ENCODE peak calls at places on chromosomes 3 and 15, in five cellular contexts. B, R, V, G and P are unnamed samples.

GRCh38 chr15:51250217-51251011 is 88.0 kb downstream of the CYP19A1 start:
- DNase-seq in R (no peak), V (no peak), G (no peak), B (no peak), P (no peak)

GRCh38 chr3:127697531-127698240 is 24.9 kb downstream of the ABTB1 start:
- DNase-seq in B (peak), V (peak), G (peak), R (peak), P (peak)

GRCh38 chr3:48469046-48469915 is 22.7 kb downstream of the ATRIP start:
- DNase-seq in V (no peak), R (no peak), B (peak), G (no peak), P (no peak)

GRCh38 chr3:141405025-141405424 is 36.7 kb downstream of the ZBTB38 start:
- DNase-seq in B (no peak), V (no peak), R (no peak), G (peak), P (no peak)

GRCh38 chr3:37942646-37943045 is 47.9 kb upstream of the VILL start:
- DNase-seq in V (no peak), R (no peak), G (no peak), B (no peak), P (no peak)

GRCh38 chr3:183188895-183189462 is 26.4 kb upstream of the LAMP3 start:
- DNase-seq in G (no peak), B (no peak), R (no peak), V (peak), P (peak)

GRCh38 chr15:81174759-81175327 is 21.8 kb upstream of the IL16 start:
- DNase-seq in V (no peak), G (no peak), B (no peak), R (no peak), P (no peak)

GRCh38 chr3:66554178-66554577 is 53.4 kb upstream of the LRIG1 start:
- DNase-seq in G (peak), V (peak), R (peak), B (no peak), P (no peak)

GRCh38 chr3:186901135-186901734 is 29.1 kb upstream of the ST6GAL1 start:
- DNase-seq in G (no peak), V (peak), R (no peak), B (no peak), P (no peak)

GRCh38 chr3:43256714-43257461 is 29.5 kb upstream of the SNRK start:
- DNase-seq in R (no peak), G (no peak), B (no peak), V (no peak), P (no peak)

GRCh38 chr3:50573566-50574279 is 4.4 kb downstream of the HEMK1 start:
- DNase-seq in R (no peak), B (no peak), V (no peak), G (no peak), P (no peak)

GRCh38 chr15:67405208-67406191 is 115.4 kb upstream of the C15orf61 start:
- DNase-seq in G (peak), V (peak), R (peak), B (no peak), P (no peak)

GRCh38 chr15:25054329-25054728 is 99.5 kb downstream of the SNRPN start:
- DNase-seq in V (no peak), R (no peak), B (no peak), G (no peak), P (no peak)

GRCh38 chr3:38190481-38190881 is 25.1 kb downstream of the OXSR1 start:
- DNase-seq in R (no peak), V (no peak), B (no peak), G (no peak), P (no peak)

GRCh38 chr3:42262525-42262924 is 3.5 kb downstream of the CCK start:
- DNase-seq in V (no peak), R (peak), B (no peak), G (peak), P (no peak)

GRCh38 chr3:73614385-73614784 is 10.4 kb downstream of the PDZRN3 start:
- DNase-seq in G (peak), B (no peak), V (peak), R (no peak), P (no peak)

GRCh38 chr15:55106155-55106554 is 90.6 kb downstream of the RSL24D1 start:
- DNase-seq in R (no peak), B (no peak), V (no peak), G (no peak), P (no peak)

GRCh38 chr3:87298111-87298718 is 21.8 kb upstream of the POU1F1 start:
- DNase-seq in R (peak), V (peak), B (no peak), G (peak), P (no peak)

GRCh38 chr3:155791190-155791589 is 14.9 kb downstream of the C3orf33 start:
- DNase-seq in G (peak), R (no peak), V (no peak), B (no peak), P (no peak)

GRCh38 chr3:36546196-36546595 is 165.9 kb downstream of the STAC start:
- DNase-seq in V (no peak), B (no peak), R (no peak), G (no peak), P (peak)

GRCh38 chr3:84692261-84692660 is 266.5 kb upstream of the CADM2 start:
- DNase-seq in B (no peak), R (no peak), V (no peak), G (no peak), P (no peak)

GRCh38 chr15:70670680-70671079 is 92.7 kb downstream of the UACA start:
- DNase-seq in B (no peak), V (peak), G (no peak), R (no peak), P (no peak)

GRCh38 chr3:128269131-128269775 is 116.0 kb downstream of the EEFSEC start:
- DNase-seq in R (no peak), B (no peak), G (no peak), V (no peak), P (no peak)

GRCh38 chr3:153903430-153903829 is 217.8 kb upstream of the ARHGEF26 start:
- DNase-seq in V (no peak), B (no peak), R (no peak), G (no peak), P (no peak)

GRCh38 chr3:141485578-141486415 is 1.0 kb upstream of the RASA2 start:
- DNase-seq in R (no peak), G (peak), B (no peak), V (peak), P (no peak)

DNA sequence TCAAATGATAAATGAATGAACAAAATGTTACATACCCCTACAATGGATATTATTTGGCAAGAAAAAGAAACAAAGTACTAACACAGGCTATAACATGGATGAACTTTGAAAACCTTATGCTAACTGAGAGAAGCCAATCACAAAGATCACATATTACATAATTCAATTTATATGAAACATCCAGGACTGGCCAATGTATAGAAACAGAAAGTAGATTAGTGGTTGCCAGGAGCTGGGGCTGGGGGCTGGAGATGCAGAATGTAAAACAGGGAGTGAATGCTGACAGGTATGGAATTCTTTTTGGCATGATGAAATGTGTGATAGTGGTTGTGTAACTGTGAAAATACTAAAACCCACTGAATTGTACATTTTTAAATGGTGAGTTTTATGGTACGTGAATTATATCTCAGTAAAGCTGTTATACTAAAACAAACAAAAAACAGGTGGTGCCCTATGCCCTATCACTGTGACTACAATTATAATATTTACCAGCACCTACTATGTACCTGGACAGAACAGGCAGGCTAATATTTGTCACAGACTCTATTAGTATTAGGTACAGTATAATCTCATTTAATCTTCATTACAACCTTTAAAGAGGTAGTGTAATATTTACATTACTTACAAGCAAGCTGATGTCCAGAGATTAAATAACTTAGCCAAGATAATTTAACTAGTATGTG is 90.0 kb downstream of the ETFA start:
- DNase-seq in R (no peak), G (no peak), B (no peak), V (no peak), P (no peak)
- TF ChIP-seq CTCF in R (no peak), G (no peak), B (no peak), V (no peak), P (no peak)

GRCh38 chr3:22691407-22691806 is 511.7 kb upstream of the UBE2E2 start:
- DNase-seq in G (no peak), R (no peak), V (no peak), B (no peak), P (no peak)

GRCh38 chr3:22684739-22685138 is 518.4 kb upstream of the UBE2E2 start:
- DNase-seq in G (no peak), V (no peak), R (no peak), B (no peak), P (no peak)

DNA sequence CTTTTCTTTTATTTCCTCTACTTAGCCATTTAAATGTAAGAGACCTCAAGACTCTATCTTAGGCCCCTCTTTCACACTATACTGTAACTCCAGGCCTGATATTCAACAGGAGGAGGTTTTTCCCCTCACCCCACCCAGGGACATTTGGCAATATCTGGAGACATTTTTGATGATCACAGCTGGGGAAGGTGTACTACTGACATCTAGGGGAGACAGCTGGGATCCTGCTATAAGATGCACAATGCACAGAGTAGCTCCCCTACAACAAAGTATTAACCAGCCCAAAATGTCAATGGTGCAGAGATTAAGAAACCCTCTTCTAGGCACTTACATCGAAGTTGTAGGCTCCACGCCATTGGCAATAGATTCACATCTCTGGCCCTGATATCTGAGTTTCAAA is 517.5 kb upstream of the UBE2E2 start:
- DNase-seq in V (no peak), R (no peak), G (no peak), B (no peak), P (no peak)
- TF ChIP-seq CTCF in V (peak), R (peak), G (no peak), B (no peak), P (no peak)

DNA sequence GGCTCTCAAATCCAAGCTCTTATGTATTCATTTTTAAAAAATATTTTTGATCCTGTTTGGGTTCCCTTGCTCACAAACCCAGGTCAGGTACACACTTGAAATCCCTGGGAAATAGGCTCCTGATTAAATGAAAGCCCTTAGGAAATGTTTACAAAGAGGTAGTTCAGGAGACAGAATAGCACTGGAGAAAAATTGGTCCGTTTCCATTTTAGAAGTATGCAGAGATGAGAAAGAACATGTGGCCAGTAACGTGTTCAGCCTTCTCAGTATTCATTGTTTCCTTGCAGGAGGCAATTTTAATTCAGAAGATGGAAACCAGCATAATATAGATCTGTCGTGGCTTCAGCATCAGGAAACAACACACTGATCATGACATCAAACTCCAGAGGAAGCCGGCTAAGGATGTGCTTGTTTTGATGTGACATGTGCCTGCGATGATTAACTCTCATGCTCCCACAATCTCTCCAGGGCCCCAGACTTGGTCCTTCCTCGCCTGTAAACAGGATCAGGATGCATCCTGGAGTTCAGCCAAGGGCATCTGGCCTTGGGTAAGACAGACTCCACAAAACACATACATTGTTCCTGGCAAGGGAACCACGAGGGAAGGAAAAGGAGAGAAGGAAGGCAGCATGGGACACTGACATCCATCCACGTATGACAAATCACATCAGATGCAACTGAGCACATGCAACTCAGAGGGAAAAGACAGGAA is 350.5 kb upstream of the THBS1 start:
- DNase-seq in R (no peak), V (peak), G (no peak), B (no peak), P (no peak)
- TF ChIP-seq CTCF in R (no peak), V (no peak), G (no peak), B (no peak), P (no peak)

DNA sequence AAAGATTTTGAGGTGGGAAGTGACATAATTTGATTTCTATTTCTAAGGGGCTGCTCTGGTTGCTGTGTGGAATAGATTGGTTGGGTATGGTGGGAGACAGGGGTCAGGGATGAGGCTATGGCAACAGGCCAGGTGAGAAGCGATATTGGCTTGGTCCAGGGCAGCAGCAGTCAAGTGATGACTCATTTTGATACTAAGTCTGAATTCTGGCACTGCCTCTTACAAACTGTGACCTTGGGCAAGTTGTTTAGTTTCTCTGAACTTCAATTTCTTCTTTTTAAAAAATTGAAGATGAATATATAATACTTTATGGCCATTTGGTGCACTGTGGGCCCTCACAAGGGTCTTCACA is 40.4 kb upstream of the CLSTN2 start:
- DNase-seq in B (no peak), G (no peak), R (no peak), V (no peak), P (no peak)
- TF ChIP-seq CTCF in B (no peak), G (no peak), R (no peak), V (no peak), P (no peak)

DNA sequence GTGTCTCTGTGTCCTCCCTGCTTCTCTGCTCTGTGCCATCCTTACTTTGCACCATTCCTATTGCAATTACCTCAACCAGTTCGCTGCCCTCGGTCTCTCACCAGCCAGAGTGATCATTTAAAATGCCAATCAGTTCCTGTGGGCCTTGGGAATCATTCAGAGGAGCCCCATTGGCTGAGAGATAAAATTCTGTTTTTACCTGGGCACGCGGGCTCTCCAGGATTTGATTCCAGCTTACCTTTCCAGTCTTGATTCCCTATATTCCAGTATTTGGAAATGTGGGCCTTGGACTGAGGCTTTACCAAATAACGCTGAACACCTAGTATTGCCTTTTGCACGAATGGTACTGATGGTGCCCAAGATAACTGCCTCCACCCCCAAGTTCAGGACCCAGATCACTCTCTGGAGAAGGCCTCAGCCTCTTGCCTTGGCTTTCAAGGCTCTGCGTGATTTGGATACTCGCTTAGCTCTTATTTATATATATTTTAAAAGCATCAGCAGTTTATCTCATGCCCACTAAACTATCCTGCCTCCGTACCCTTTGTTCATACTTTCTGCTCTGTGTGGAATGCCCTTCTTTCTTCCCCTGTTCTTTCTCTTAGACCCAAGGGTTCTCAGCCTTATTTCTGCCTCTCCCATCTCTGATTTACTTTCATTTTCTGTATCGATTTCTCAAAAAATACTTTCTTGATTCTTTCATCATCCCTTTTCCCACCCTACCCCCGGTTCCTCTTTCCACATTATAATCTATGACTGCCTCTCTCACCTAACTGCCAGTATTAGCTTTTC is 905 bp downstream of the PSMA4 start:
- DNase-seq in R (no peak), G (peak), V (peak), B (no peak), P (no peak)
- TF ChIP-seq CTCF in R (no peak), G (no peak), V (no peak), B (no peak), P (no peak)

DNA sequence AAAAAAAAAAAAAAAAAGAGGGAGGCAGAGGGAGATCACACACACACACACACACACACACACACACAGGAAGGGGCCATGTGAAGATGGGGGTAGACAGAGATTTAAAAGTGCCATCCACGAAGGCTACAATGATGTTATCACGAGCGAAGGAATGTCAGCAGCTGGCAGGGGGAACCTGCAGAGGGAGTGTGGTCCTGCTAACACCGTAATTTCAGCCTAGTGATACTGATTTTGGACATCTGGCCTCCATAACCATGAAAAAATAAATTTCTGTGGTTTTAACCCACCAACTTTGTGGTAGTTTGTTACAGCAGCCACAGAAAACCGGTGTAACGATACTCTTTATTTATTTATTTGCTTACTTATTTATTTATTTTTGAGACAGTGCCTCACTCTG is 76.0 kb downstream of the TMCO5A start:
- DNase-seq in V (no peak), B (no peak), G (no peak), R (peak), P (no peak)
- TF ChIP-seq CTCF in V (no peak), B (no peak), G (no peak), R (peak), P (no peak)

GRCh38 chr3:113057117-113057516 is 66.3 kb downstream of the GTPBP8 start:
- DNase-seq in R (no peak), B (no peak), G (no peak), V (no peak), P (no peak)

GRCh38 chr3:113062717-113063116 is 71.9 kb downstream of the GTPBP8 start:
- DNase-seq in R (no peak), G (no peak), V (no peak), B (no peak), P (no peak)

GRCh38 chr3:113054552-113054951 is 63.8 kb downstream of the GTPBP8 start:
- DNase-seq in R (peak), B (no peak), G (peak), V (peak), P (no peak)

GRCh38 chr3:113055201-113055600 is 64.4 kb downstream of the GTPBP8 start:
- DNase-seq in G (no peak), B (no peak), R (no peak), V (no peak), P (no peak)

DNA sequence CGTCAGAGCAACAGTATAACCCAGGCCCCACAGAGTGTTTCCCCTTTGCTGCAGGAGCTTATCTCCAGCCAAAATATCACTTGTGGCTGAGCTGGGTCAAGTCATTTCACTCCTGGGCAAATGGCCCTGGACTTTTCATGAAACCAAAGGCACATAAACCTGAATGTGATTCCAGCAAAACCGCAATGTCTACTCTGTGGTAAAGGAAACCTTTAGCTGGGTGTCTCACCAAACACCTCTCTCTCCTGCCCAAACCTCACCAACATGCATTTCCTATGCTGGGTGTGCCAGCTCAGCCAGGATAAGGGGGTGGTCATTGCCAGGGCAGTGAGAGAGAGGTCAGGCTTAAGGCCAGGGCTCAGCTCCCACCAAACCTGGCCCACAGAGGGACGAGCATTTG is 67.4 kb downstream of the GTPBP8 start:
- DNase-seq in R (no peak), G (no peak), B (no peak), V (no peak), P (no peak)
- TF ChIP-seq CTCF in R (no peak), G (no peak), B (no peak), V (no peak), P (no peak)

GRCh38 chr3:47414161-47414564 is 33.3 kb downstream of the PTPN23 start:
- DNase-seq in G (no peak), V (no peak), B (no peak), R (no peak), P (no peak)

GRCh38 chr3:47413751-47414150 is 32.9 kb downstream of the PTPN23 start:
- DNase-seq in B (no peak), V (no peak), R (no peak), G (no peak), P (no peak)

GRCh38 chr3:47411696-47412452 is 31.1 kb downstream of the PTPN23 start:
- DNase-seq in V (no peak), G (no peak), B (peak), R (no peak), P (no peak)

GRCh38 chr3:47412453-47412756 is 31.6 kb downstream of the PTPN23 start:
- DNase-seq in R (no peak), V (no peak), B (no peak), G (no peak), P (no peak)

GRCh38 chr3:47412842-47413520 is 32.2 kb downstream of the PTPN23 start:
- DNase-seq in R (no peak), G (no peak), B (no peak), V (no peak), P (no peak)
- TF ChIP-seq CTCF in R (peak), G (peak), B (no peak), V (peak), P (no peak)